ENCODE peak calls at places on chromosomes 12 and 14, in nine cellular contexts. Z, H, W, U, N, X, Q, O and B are unnamed samples.

GRCh38 chr14:105879503-105879866 is 353.1 kb downstream of the TMEM121 start:
- DNase-seq in Z (no peak), H (peak), W (no peak), U (no peak), N (peak), X (no peak), Q (no peak), O (no peak), B (peak)

GRCh38 chr12:132634411-132634990 is 15.9 kb downstream of the P2RX2 start:
- DNase-seq in Z (no peak), H (no peak), W (no peak), U (no peak), N (no peak), X (no peak), Q (no peak), O (no peak), B (no peak)

GRCh38 chr12:52182898-52183543 is 8.8 kb downstream of the KRT80 start:
- DNase-seq in Z (no peak), H (no peak), W (no peak), U (no peak), N (no peak), X (no peak), Q (no peak), O (no peak), B (no peak)

GRCh38 chr14:78007160-78007559 is 163.0 kb upstream of the NRXN3 start:
- DNase-seq in Z (no peak), H (no peak), W (no peak), U (no peak), N (no peak), X (no peak), Q (peak), O (no peak), B (no peak)

GRCh38 chr14:84197704-84198103 is 1332.2 kb upstream of the FLRT2 start:
- DNase-seq in Z (no peak), H (no peak), W (no peak), U (no peak), N (no peak), X (no peak), Q (no peak), O (no peak), B (no peak)

GRCh38 chr12:50764116-50764860 is 387 bp downstream of the ATF1 start:
- DNase-seq in Z (peak), H (peak), W (no peak), U (peak), N (peak), X (no peak), Q (no peak), O (no peak), B (peak)

GRCh38 chr12:89373772-89374572 is 21.7 kb upstream of the DUSP6 start:
- DNase-seq in Z (no peak), H (no peak), W (peak), U (no peak), N (no peak), X (no peak), Q (no peak), O (no peak), B (no peak)

GRCh38 chr14:68729556-68729955 is 63.3 kb downstream of the ZFP36L1 start:
- DNase-seq in Z (no peak), H (no peak), W (no peak), U (no peak), N (no peak), X (no peak), Q (no peak), O (no peak), B (no peak)

GRCh38 chr12:13976880-13977279 is 4.5 kb downstream of the GRIN2B start:
- DNase-seq in Z (no peak), H (no peak), W (no peak), U (no peak), N (no peak), X (no peak), Q (no peak), O (no peak), B (no peak)

GRCh38 chr14:79278798-79279644 is 932.3 kb downstream of the DIO2 start:
- DNase-seq in Z (no peak), H (peak), W (peak), U (peak), N (peak), X (peak), Q (no peak), O (peak), B (peak)

GRCh38 chr12:123076604-123077297 is 74.1 kb downstream of the PITPNM2 start:
- DNase-seq in Z (no peak), H (no peak), W (no peak), U (no peak), N (no peak), X (no peak), Q (no peak), O (no peak), B (peak)

GRCh38 chr14:38125484-38125912 is 82.2 kb upstream of the SSTR1 start:
- DNase-seq in Z (no peak), H (no peak), W (no peak), U (no peak), N (no peak), X (no peak), Q (no peak), O (no peak), B (no peak)

GRCh38 chr14:65720171-65720570 is 307.6 kb downstream of the FUT8 start:
- DNase-seq in Z (no peak), H (no peak), W (no peak), U (no peak), N (no peak), X (no peak), Q (no peak), O (no peak), B (no peak)

GRCh38 chr12:90106568-90106967 is 397.9 kb upstream of the ATP2B1 start:
- DNase-seq in Z (no peak), H (no peak), W (no peak), U (no peak), N (no peak), X (no peak), Q (no peak), O (no peak), B (no peak)

GRCh38 chr12:115507951-115508722 is 769.4 kb downstream of the MED13L start:
- DNase-seq in Z (no peak), H (no peak), W (no peak), U (no peak), N (no peak), X (peak), Q (no peak), O (no peak), B (peak)

GRCh38 chr14:32618991-32619390 is 289.9 kb downstream of the AKAP6 start:
- DNase-seq in Z (no peak), H (no peak), W (no peak), U (no peak), N (no peak), X (no peak), Q (no peak), O (no peak), B (no peak)

GRCh38 chr12:125503128-125503527 is 437.9 kb downstream of the AACS start:
- DNase-seq in Z (no peak), H (no peak), W (no peak), U (no peak), N (no peak), X (no peak), Q (no peak), O (no peak), B (no peak)

GRCh38 chr12:23880988-23881387 is 68.5 kb downstream of the SOX5 start:
- DNase-seq in Z (no peak), H (no peak), W (no peak), U (no peak), N (no peak), X (no peak), Q (no peak), O (no peak), B (no peak)

GRCh38 chr12:10363665-10363921 is 26.2 kb downstream of the KLRK1 start:
- DNase-seq in Z (no peak), H (no peak), W (no peak), U (no peak), N (no peak), X (no peak), Q (no peak), O (no peak), B (no peak)

GRCh38 chr14:68610251-68610793 is 182.5 kb downstream of the ZFP36L1 start:
- DNase-seq in Z (no peak), H (no peak), W (no peak), U (no peak), N (no peak), X (peak), Q (no peak), O (no peak), B (no peak)

GRCh38 chr12:48924617-48925217 is 575 bp downstream of the FKBP11 start:
- DNase-seq in Z (no peak), H (peak), W (no peak), U (peak), N (peak), X (no peak), Q (no peak), O (peak), B (peak)

GRCh38 chr14:31449971-31450610 is 7.2 kb downstream of the DTD2 start:
- DNase-seq in Z (no peak), H (no peak), W (no peak), U (peak), N (no peak), X (peak), Q (no peak), O (no peak), B (no peak)

GRCh38 chr12:108140501-108140900 is 11.4 kb downstream of the WSCD2 start:
- DNase-seq in Z (no peak), H (no peak), W (no peak), U (no peak), N (no peak), X (no peak), Q (no peak), O (no peak), B (no peak)

DNA sequence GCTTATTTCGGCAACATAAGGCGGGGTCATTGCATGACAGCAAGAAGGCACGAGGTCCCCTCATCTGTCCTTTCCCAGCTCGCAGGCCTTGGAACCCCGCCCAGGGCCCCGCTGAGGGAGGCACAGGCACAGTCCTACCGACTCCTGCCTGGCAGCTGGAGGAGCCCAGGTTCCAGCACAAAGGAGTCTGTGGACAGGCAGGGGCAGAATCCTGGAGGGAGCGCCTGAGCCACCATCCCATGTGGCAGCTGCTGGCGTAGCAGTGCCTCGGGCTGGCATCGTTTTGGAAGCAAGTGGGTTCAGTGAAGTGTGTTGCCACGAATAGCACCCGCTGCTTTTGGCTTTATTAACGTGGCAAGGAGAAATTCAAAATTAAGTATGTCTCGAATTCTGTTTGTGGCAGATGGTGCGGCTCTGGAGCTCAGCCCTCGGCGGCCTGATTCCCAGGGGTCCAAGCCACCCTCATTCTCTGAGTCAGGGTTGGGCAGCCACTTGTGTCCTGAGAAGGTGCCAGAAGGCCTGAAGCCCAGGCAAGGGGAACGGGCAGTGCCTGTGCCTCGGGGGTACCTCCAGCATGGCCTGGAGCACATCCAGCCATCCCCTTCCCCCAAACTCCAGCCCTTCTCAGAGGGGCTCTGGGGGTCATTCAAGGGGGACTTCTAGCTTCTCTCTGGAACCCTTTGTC is 35.9 kb downstream of the SLC8B1 start:
- DNase-seq in Z (no peak), H (no peak), W (peak), U (no peak), N (peak), X (no peak), Q (no peak), O (peak), B (no peak)
- TF ChIP-seq POLR2A in Z (no peak), H (no peak), W (no peak), U (no peak), N (no peak), X (no peak), Q (no peak), O (no peak), B (no peak)

GRCh38 chr12:113783811-113784210 is 182.3 kb downstream of the RBM19 start:
- DNase-seq in Z (no peak), H (no peak), W (no peak), U (no peak), N (no peak), X (no peak), Q (no peak), O (no peak), B (no peak)

GRCh38 chr12:113788020-113788856 is 177.9 kb downstream of the RBM19 start:
- DNase-seq in Z (no peak), H (no peak), W (no peak), U (no peak), N (no peak), X (no peak), Q (no peak), O (no peak), B (no peak)

GRCh38 chr12:113781415-113782198 is 184.5 kb downstream of the RBM19 start:
- DNase-seq in Z (no peak), H (no peak), W (no peak), U (no peak), N (no peak), X (peak), Q (no peak), O (no peak), B (no peak)

GRCh38 chr12:113786107-113786506 is 180.0 kb downstream of the RBM19 start:
- DNase-seq in Z (no peak), H (no peak), W (no peak), U (no peak), N (no peak), X (peak), Q (no peak), O (no peak), B (no peak)
- TF ChIP-seq CTCF in Z (no peak), H (no peak), W (no peak), U (no peak), N (no peak), X (peak), Q (no peak), O (no peak), B (no peak)

GRCh38 chr14:34649344-34649743 is 19.4 kb upstream of the SNX6 start:
- DNase-seq in Z (no peak), H (no peak), W (no peak), U (no peak), N (no peak), X (no peak), Q (no peak), O (no peak), B (no peak)
- TF ChIP-seq POLR2A in Z (no peak), H (no peak), W (no peak), U (no peak), N (no peak), X (no peak), Q (no peak), O (no peak), B (no peak)

DNA sequence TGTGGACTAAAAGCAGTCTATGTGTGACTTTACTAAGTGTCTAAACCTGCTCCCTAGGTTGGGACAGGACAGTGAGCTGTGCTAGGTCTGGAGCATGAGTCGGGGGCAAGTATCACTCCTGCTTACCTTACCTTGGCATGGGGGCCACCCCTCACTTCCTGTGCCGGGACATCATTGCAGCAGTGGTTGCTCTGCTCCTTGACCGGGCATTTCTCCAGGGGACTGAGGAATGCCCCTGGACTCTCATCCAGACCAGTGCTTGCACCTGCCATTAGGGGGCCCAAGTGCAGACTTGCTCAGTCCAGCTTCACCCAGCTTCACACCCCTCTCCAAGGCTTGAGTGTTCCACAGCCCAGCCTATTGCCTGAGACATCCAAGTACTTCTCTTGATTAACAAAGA is 84.7 kb upstream of the NELL2 start:
- DNase-seq in Z (no peak), H (no peak), W (no peak), U (no peak), N (no peak), X (peak), Q (no peak), O (no peak), B (no peak)
- TF ChIP-seq CTCF in Z (no peak), H (no peak), W (no peak), U (no peak), N (no peak), X (peak), Q (no peak), O (no peak), B (no peak)

DNA sequence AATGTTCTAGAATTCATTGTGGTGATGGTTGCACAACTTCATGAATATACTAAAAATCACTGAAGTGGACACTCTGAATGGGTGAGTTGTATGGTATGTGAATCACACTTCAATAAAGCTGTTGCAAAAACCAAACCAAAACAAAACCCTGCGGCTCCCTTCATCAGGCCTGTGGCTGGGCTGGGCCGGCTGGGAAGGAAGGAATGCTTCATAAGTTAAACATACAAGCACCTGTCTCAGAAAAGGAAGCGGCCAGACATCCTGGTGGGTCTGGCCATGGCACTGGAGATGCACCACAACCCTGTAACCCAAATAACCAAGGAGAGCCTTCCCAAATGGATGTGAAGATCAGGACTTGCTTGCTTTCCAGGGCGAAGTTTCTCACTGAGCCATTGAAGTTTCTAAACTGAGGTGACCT is 34.9 kb downstream of the TTC7B start:
- DNase-seq in Z (peak), H (no peak), W (no peak), U (no peak), N (peak), X (no peak), Q (peak), O (no peak), B (no peak)
- TF ChIP-seq POLR2A in Z (no peak), H (no peak), W (no peak), U (no peak), N (no peak), X (no peak), Q (no peak), O (no peak), B (no peak)

DNA sequence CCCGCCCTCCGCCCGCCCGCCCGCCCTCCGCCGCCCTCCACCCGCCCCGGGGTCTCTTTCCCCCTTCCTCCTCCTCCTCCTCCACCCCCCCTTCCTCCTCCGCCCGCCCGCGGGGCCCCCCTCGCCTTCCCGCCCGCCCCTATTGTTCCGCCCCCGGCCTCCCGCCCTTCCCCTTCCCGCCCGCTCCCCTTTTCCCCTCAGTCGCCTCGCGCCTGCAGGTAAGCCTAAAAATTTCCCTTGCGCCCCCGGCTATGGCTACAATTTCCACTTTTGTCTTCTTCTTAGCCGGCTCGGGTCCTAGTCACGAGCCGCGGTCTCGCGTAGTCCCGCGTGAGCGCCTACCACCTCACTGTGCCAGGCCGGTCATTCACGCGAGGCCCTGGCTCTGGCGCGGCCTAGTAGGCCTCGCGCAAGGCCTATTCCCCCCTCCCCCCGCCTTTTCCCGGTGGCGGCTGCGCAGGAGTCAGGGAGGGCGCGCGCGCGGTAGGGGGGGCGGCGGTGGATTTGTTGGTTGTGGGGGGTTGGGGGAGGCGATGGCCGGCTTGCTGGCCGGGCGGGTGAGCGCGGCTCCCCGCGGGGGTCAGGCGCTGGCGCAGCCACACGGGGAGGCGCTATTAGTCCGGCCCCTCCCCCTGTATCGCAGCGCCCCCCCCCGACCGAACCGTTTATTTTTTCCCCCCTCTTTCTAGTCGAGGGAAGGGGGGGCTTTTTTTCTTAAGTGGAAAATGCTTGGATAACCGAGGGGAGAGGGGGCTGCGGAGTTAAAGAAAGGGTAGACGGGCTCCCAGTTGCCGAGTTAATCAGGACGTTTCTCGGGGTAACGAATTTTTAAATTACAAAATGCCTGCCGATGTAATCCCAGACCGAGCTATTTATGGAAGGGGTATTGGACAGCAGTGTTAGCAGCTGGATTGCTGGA is 516 bp downstream of the PCBP2 start:
- DNase-seq in Z (peak), H (peak), W (peak), U (peak), N (peak), X (peak), Q (peak), O (peak), B (peak)
- TF ChIP-seq CTCF in Z (peak), H (peak), W (no peak), U (peak), N (peak), X (peak), Q (no peak), O (peak), B (peak)

DNA sequence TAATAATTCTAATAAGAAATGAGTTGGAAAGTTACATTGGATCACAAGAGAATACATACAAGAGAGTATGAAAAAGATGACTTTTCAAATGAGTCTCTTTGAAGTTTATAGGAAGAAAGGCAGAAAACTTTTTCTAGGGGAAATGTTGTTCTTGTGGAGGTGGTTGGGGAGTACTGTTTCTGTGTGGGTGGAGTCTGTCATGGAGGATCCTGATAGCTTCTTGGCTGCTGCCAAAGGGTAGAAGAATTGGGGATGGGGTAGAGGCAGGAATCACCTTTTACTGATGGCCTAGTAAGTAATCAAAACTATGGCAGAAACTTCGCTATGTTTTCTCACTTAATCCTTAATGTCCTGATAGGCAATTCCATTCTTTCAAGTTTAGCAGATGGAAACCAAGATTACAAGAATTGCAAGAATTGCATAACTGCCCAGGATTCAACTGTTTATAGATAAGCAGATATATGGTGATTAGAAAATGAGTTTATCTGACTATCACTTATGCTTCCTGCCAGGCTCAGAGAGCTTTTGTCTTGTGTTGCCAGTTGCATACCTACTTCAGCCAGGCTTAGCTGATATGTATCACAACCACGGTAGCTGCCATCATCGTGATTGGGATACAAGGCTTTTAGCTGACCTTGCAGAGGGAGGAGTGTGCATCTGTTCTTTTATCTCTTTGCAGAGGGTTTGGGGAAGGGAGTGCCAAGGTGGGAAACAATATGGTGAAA is 463.9 kb downstream of the TMTC2 start:
- DNase-seq in Z (no peak), H (no peak), W (no peak), U (no peak), N (no peak), X (no peak), Q (no peak), O (no peak), B (no peak)
- TF ChIP-seq POLR2A in Z (no peak), H (no peak), W (no peak), U (no peak), N (no peak), X (no peak), Q (no peak), O (no peak), B (no peak)